ENCODE peak calls at places on chromosome 11, in six cellular contexts. Q is lung, T is colonic mucosa, U is lower lobe of right lung, R is cardiac muscle cell, H is gastrocnemius medialis. E is an unnamed sample.

GRCh38 chr11:17148536-17148935 is 59.2 kb downstream of the PIK3C2A start:
- DNase-seq in Q (no peak), R (no peak), H (no peak), U (no peak), T (no peak), E (no peak)

GRCh38 chr11:76566811-76567210 is 103.7 kb downstream of the LRRC32 start:
- DNase-seq in Q (no peak), T (no peak), H (no peak), R (no peak), U (no peak), E (no peak)

GRCh38 chr11:83194284-83195175 is 1.0 kb downstream of the ANKRD42 start:
- DNase-seq in R (peak; percentile 55), T (peak; percentile 68), H (peak; percentile 61), Q (peak; percentile 65), U (peak; percentile 84), E (peak; percentile 39)

GRCh38 chr11:57530215-57530595 is 349 bp downstream of the TIMM10 start:
- DNase-seq in U (peak; percentile 51), H (no peak), Q (no peak), T (peak; percentile 28), R (no peak), E (no peak)

GRCh38 chr11:62179995-62180394 is 10.0 kb upstream of the SCGB1D1 start:
- DNase-seq in R (no peak), H (no peak), U (no peak), Q (no peak), T (no peak), E (no peak)

GRCh38 chr11:26753738-26754504 is 32.1 kb upstream of the SLC5A12 start:
- DNase-seq in Q (peak; percentile 30), T (peak; percentile 39), H (peak; percentile 30), U (no peak), R (peak; percentile 79), E (no peak)

GRCh38 chr11:112219476-112220232 is 6.6 kb upstream of the PTS start:
- DNase-seq in U (no peak), Q (no peak), T (peak; percentile 52), R (peak; percentile 67), H (peak; percentile 21), E (no peak)

GRCh38 chr11:13928566-13929251 is 33.8 kb upstream of the SPON1 start:
- DNase-seq in Q (no peak), U (no peak), T (no peak), H (no peak), R (no peak), E (no peak)

GRCh38 chr11:42768576-42768975 is 543.2 kb upstream of the API5 start:
- DNase-seq in H (no peak), R (no peak), Q (no peak), T (no peak), U (no peak), E (no peak)
- H3K4me3 ChIP-seq in H (no peak overlapping the region), R (no peak overlapping the region), Q (no peak overlapping the region), T (no peak overlapping the region), U (no peak overlapping the region), E (no peak overlapping the region)

GRCh38 chr11:7965386-7965785 is at the start of gene NLRP10:
- DNase-seq in T (no peak), U (no peak), Q (no peak), H (no peak), R (no peak), E (no peak)

GRCh38 chr11:7964261-7964660 is 986 bp downstream of the NLRP10 start:
- DNase-seq in H (no peak), U (no peak), T (no peak), R (no peak), Q (no peak), E (no peak)

GRCh38 chr11:7967097-7967496 is 1.9 kb upstream of the NLRP10 start:
- DNase-seq in T (no peak), U (no peak), R (no peak), Q (no peak), H (no peak), E (no peak)

GRCh38 chr11:7967826-7968225 is 2.6 kb upstream of the NLRP10 start:
- DNase-seq in H (no peak), T (no peak), Q (no peak), R (no peak), U (no peak), E (no peak)

DNA sequence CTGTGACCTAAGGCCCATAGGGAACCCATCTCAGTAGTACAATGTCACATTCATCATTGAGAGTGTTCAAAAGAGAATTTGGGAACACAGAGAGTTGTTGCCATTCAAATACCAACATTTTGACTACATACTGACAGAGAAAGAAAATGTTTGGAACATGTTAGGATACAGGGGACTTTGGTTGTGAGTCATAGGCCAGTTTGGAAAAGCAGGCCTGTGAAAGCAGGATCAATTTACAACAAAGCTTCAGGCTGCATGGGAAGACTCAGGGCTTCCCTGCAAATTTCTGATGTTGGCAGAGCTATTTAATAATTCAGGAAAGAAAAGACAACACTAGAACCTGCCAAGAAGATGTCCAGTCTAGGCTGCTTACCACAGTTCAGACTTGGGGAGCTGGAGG is 374 bp downstream of the NLRP10 start:
- DNase-seq in T (no peak), U (no peak), R (no peak), Q (no peak), H (no peak), E (no peak)
- H3K27ac ChIP-seq in T (no peak overlapping the region), U (no peak overlapping the region), R (no peak overlapping the region), Q (no peak overlapping the region), H (no peak overlapping the region), E (no peak overlapping the region)

GRCh38 chr11:68480855-68481510 is 20.4 kb downstream of the PPP6R3 start:
- DNase-seq in T (no peak), H (no peak), R (no peak), U (no peak), Q (no peak), E (no peak)
- H3K9me3 ChIP-seq in T (no peaks in the 10 kb centered on the region), H (no peaks in the 10 kb centered on the region), R (no peaks in the 10 kb centered on the region), U (no peaks in the 10 kb centered on the region), Q (no peaks in the 10 kb centered on the region), E (peaks cover 3% of the 10 kb centered on the region)

GRCh38 chr11:113314065-113314388 is 356 bp upstream of the TTC12 start:
- DNase-seq in U (no peak), Q (no peak), T (no peak), R (no peak), H (no peak), E (no peak)
- H3K4me3 ChIP-seq in U (peak overlapping the region; percentile 90), Q (peak overlapping the region; percentile 13), T (peak overlapping the region; percentile 75), R (peak overlapping the region; percentile 42), H (peak overlapping the region; percentile 73), E (peak overlapping the region; percentile 81)

GRCh38 chr11:71453911-71454304 is 905 bp downstream of the NADSYN1 start:
- DNase-seq in R (no peak), Q (no peak), H (no peak), T (no peak), U (no peak), E (no peak)
- H3K27ac ChIP-seq in R (no peak overlapping the region), Q (no peak overlapping the region), H (no peak overlapping the region), T (peak overlapping the region; percentile 79), U (peak overlapping the region; percentile 89), E (no peak overlapping the region)